ENCODE peak calls at places on chromosomes 16 and 17, in nine cellular contexts. One of them, this sample, is unnamed.
A peak's percentile ranks its signal among the peaks of the same experiment; 100 is the strongest.

GRCh38 chr17:56009795-56010715 is 143.2 kb upstream of the ANKFN1 start:
- DNase-seq in mesothelial cell of epicardium: no peak
- DNase-seq in tibial nerve: no peak
- DNase-seq in activated CD8-positive, alpha-beta T cell treated with anti-CD3 and anti-CD28 coated beads for 36 hours: peak; percentile 25
- DNase-seq in IMR-90: peak; percentile 9
- DNase-seq in progenitor cell of endocrine pancreas: no peak
- DNase-seq in colonic mucosa: no peak
- DNase-seq in neural progenitor cell: peak; percentile 77
- DNase-seq in dorsolateral prefrontal cortex: no peak
- DNase-seq in this sample: no peak

GRCh38 chr16:3188675-3188924 is 596 bp downstream of the OR1F1 start:
- DNase-seq in mesothelial cell of epicardium: no peak
- DNase-seq in tibial nerve: no peak
- DNase-seq in activated CD8-positive, alpha-beta T cell treated with anti-CD3 and anti-CD28 coated beads for 36 hours: no peak
- DNase-seq in IMR-90: no peak
- DNase-seq in progenitor cell of endocrine pancreas: no peak
- DNase-seq in colonic mucosa: no peak
- DNase-seq in neural progenitor cell: no peak
- DNase-seq in dorsolateral prefrontal cortex: no peak
- DNase-seq in this sample: no peak

GRCh38 chr16:14302031-14302398 is 230.9 kb downstream of the MRTFB start:
- DNase-seq in mesothelial cell of epicardium: no peak
- DNase-seq in tibial nerve: no peak
- DNase-seq in activated CD8-positive, alpha-beta T cell treated with anti-CD3 and anti-CD28 coated beads for 36 hours: peak; percentile 42
- DNase-seq in IMR-90: peak; percentile 60
- DNase-seq in progenitor cell of endocrine pancreas: no peak
- DNase-seq in colonic mucosa: peak; percentile 39
- DNase-seq in neural progenitor cell: peak; percentile 82
- DNase-seq in dorsolateral prefrontal cortex: no peak
- DNase-seq in this sample: peak; percentile 89

GRCh38 chr17:7215652-7216139 is 3.9 kb downstream of the DLG4 start:
- DNase-seq in mesothelial cell of epicardium: no peak
- DNase-seq in tibial nerve: no peak
- DNase-seq in activated CD8-positive, alpha-beta T cell treated with anti-CD3 and anti-CD28 coated beads for 36 hours: peak; percentile 24
- DNase-seq in IMR-90: peak; percentile 14
- DNase-seq in progenitor cell of endocrine pancreas: no peak
- DNase-seq in colonic mucosa: no peak
- DNase-seq in neural progenitor cell: peak; percentile 41
- DNase-seq in dorsolateral prefrontal cortex: no peak
- DNase-seq in this sample: no peak

GRCh38 chr17:75684249-75684648 is 17.1 kb downstream of the SAP30BP start:
- DNase-seq in mesothelial cell of epicardium: no peak
- DNase-seq in tibial nerve: no peak
- DNase-seq in activated CD8-positive, alpha-beta T cell treated with anti-CD3 and anti-CD28 coated beads for 36 hours: no peak
- DNase-seq in IMR-90: peak; percentile 42
- DNase-seq in progenitor cell of endocrine pancreas: no peak
- DNase-seq in colonic mucosa: no peak
- DNase-seq in neural progenitor cell: no peak
- DNase-seq in dorsolateral prefrontal cortex: no peak
- DNase-seq in this sample: no peak

GRCh38 chr17:49210158-49211029 is at the start of the genes ABI3 and GNGT2:
- DNase-seq in mesothelial cell of epicardium: no peak
- DNase-seq in tibial nerve: no peak
- DNase-seq in activated CD8-positive, alpha-beta T cell treated with anti-CD3 and anti-CD28 coated beads for 36 hours: peak; percentile 85
- DNase-seq in IMR-90: peak; percentile 55
- DNase-seq in progenitor cell of endocrine pancreas: no peak
- DNase-seq in colonic mucosa: peak; percentile 55
- DNase-seq in neural progenitor cell: no peak
- DNase-seq in dorsolateral prefrontal cortex: no peak
- DNase-seq in this sample: peak; percentile 93

GRCh38 chr16:3035972-3036725 is 595 bp downstream of the BICDL2 start:
- DNase-seq in mesothelial cell of epicardium: no peak
- DNase-seq in tibial nerve: no peak
- DNase-seq in activated CD8-positive, alpha-beta T cell treated with anti-CD3 and anti-CD28 coated beads for 36 hours: no peak
- DNase-seq in IMR-90: no peak
- DNase-seq in progenitor cell of endocrine pancreas: no peak
- DNase-seq in colonic mucosa: peak; percentile 67
- DNase-seq in neural progenitor cell: no peak
- DNase-seq in dorsolateral prefrontal cortex: no peak
- DNase-seq in this sample: no peak

GRCh38 chr17:80827646-80828643 is 163.7 kb upstream of the CHMP6 start:
- DNase-seq in mesothelial cell of epicardium: no peak
- DNase-seq in tibial nerve: no peak
- DNase-seq in activated CD8-positive, alpha-beta T cell treated with anti-CD3 and anti-CD28 coated beads for 36 hours: no peak
- DNase-seq in IMR-90: peak; percentile 50
- DNase-seq in progenitor cell of endocrine pancreas: no peak
- DNase-seq in colonic mucosa: no peak
- DNase-seq in neural progenitor cell: peak; percentile 79
- DNase-seq in dorsolateral prefrontal cortex: no peak
- DNase-seq in this sample: no peak

GRCh38 chr17:12730931-12731521 is 58.3 kb upstream of the ARHGAP44 start:
- DNase-seq in mesothelial cell of epicardium: no peak
- DNase-seq in tibial nerve: peak; percentile 19
- DNase-seq in activated CD8-positive, alpha-beta T cell treated with anti-CD3 and anti-CD28 coated beads for 36 hours: no peak
- DNase-seq in IMR-90: peak; percentile 78
- DNase-seq in progenitor cell of endocrine pancreas: peak; percentile 60
- DNase-seq in colonic mucosa: peak; percentile 92
- DNase-seq in neural progenitor cell: peak; percentile 45
- DNase-seq in dorsolateral prefrontal cortex: no peak
- DNase-seq in this sample: no peak

GRCh38 chr16:22938647-22939046 is 124.7 kb downstream of the HS3ST2 start:
- DNase-seq in mesothelial cell of epicardium: no peak
- DNase-seq in tibial nerve: no peak
- DNase-seq in activated CD8-positive, alpha-beta T cell treated with anti-CD3 and anti-CD28 coated beads for 36 hours: no peak
- DNase-seq in IMR-90: no peak
- DNase-seq in progenitor cell of endocrine pancreas: no peak
- DNase-seq in colonic mucosa: no peak
- DNase-seq in neural progenitor cell: no peak
- DNase-seq in dorsolateral prefrontal cortex: no peak
- DNase-seq in this sample: no peak

GRCh38 chr17:80678621-80679020 is 134.0 kb downstream of the RPTOR start:
- DNase-seq in mesothelial cell of epicardium: no peak
- DNase-seq in tibial nerve: no peak
- DNase-seq in activated CD8-positive, alpha-beta T cell treated with anti-CD3 and anti-CD28 coated beads for 36 hours: peak; percentile 79
- DNase-seq in IMR-90: peak; percentile 91
- DNase-seq in progenitor cell of endocrine pancreas: no peak
- DNase-seq in colonic mucosa: no peak
- DNase-seq in neural progenitor cell: peak; percentile 55
- DNase-seq in dorsolateral prefrontal cortex: peak; percentile 47
- DNase-seq in this sample: no peak

GRCh38 chr16:47492428-47493357 is 31.6 kb downstream of the PHKB start:
- DNase-seq in mesothelial cell of epicardium: no peak
- DNase-seq in tibial nerve: peak; percentile 68
- DNase-seq in activated CD8-positive, alpha-beta T cell treated with anti-CD3 and anti-CD28 coated beads for 36 hours: peak; percentile 28
- DNase-seq in IMR-90: peak; percentile 23
- DNase-seq in progenitor cell of endocrine pancreas: no peak
- DNase-seq in colonic mucosa: peak; percentile 58
- DNase-seq in neural progenitor cell: no peak
- DNase-seq in dorsolateral prefrontal cortex: no peak
- DNase-seq in this sample: peak; percentile 62

GRCh38 chr16:68371706-68372380 is 61.0 kb downstream of the PRMT7 start:
- DNase-seq in mesothelial cell of epicardium: no peak
- DNase-seq in tibial nerve: no peak
- DNase-seq in activated CD8-positive, alpha-beta T cell treated with anti-CD3 and anti-CD28 coated beads for 36 hours: no peak
- DNase-seq in IMR-90: no peak
- DNase-seq in progenitor cell of endocrine pancreas: no peak
- DNase-seq in colonic mucosa: no peak
- DNase-seq in neural progenitor cell: no peak
- DNase-seq in dorsolateral prefrontal cortex: peak; percentile 21
- DNase-seq in this sample: no peak

GRCh38 chr17:4161179-4161559 is 18.2 kb downstream of the CYB5D2 start:
- DNase-seq in mesothelial cell of epicardium: no peak
- DNase-seq in tibial nerve: peak; percentile 46
- DNase-seq in activated CD8-positive, alpha-beta T cell treated with anti-CD3 and anti-CD28 coated beads for 36 hours: no peak
- DNase-seq in IMR-90: peak; percentile 93
- DNase-seq in progenitor cell of endocrine pancreas: no peak
- DNase-seq in colonic mucosa: no peak
- DNase-seq in neural progenitor cell: no peak
- DNase-seq in dorsolateral prefrontal cortex: no peak
- DNase-seq in this sample: no peak

GRCh38 chr16:85550422-85551318 is 62.5 kb upstream of the GSE1 start:
- DNase-seq in mesothelial cell of epicardium: no peak
- DNase-seq in tibial nerve: no peak
- DNase-seq in activated CD8-positive, alpha-beta T cell treated with anti-CD3 and anti-CD28 coated beads for 36 hours: no peak
- DNase-seq in IMR-90: no peak
- DNase-seq in progenitor cell of endocrine pancreas: no peak
- DNase-seq in colonic mucosa: no peak
- DNase-seq in neural progenitor cell: no peak
- DNase-seq in dorsolateral prefrontal cortex: no peak
- DNase-seq in this sample: no peak

GRCh38 chr16:85546585-85547447 is 66.3 kb upstream of the GSE1 start:
- DNase-seq in mesothelial cell of epicardium: no peak
- DNase-seq in tibial nerve: no peak
- DNase-seq in activated CD8-positive, alpha-beta T cell treated with anti-CD3 and anti-CD28 coated beads for 36 hours: no peak
- DNase-seq in IMR-90: no peak
- DNase-seq in progenitor cell of endocrine pancreas: no peak
- DNase-seq in colonic mucosa: no peak
- DNase-seq in neural progenitor cell: no peak
- DNase-seq in dorsolateral prefrontal cortex: no peak
- DNase-seq in this sample: no peak

GRCh38 chr16:85545227-85545818 is 67.8 kb upstream of the GSE1 start:
- DNase-seq in mesothelial cell of epicardium: no peak
- DNase-seq in tibial nerve: no peak
- DNase-seq in activated CD8-positive, alpha-beta T cell treated with anti-CD3 and anti-CD28 coated beads for 36 hours: no peak
- DNase-seq in IMR-90: no peak
- DNase-seq in progenitor cell of endocrine pancreas: no peak
- DNase-seq in colonic mucosa: no peak
- DNase-seq in neural progenitor cell: no peak
- DNase-seq in dorsolateral prefrontal cortex: no peak
- DNase-seq in this sample: no peak

GRCh38 chr16:85549766-85550421 is 63.2 kb upstream of the GSE1 start:
- DNase-seq in mesothelial cell of epicardium: no peak
- DNase-seq in tibial nerve: no peak
- DNase-seq in activated CD8-positive, alpha-beta T cell treated with anti-CD3 and anti-CD28 coated beads for 36 hours: no peak
- DNase-seq in IMR-90: no peak
- DNase-seq in progenitor cell of endocrine pancreas: no peak
- DNase-seq in colonic mucosa: no peak
- DNase-seq in neural progenitor cell: no peak
- DNase-seq in dorsolateral prefrontal cortex: no peak
- DNase-seq in this sample: no peak

GRCh38 chr16:85548375-85548774 is 64.7 kb upstream of the GSE1 start:
- DNase-seq in mesothelial cell of epicardium: no peak
- DNase-seq in tibial nerve: no peak
- DNase-seq in activated CD8-positive, alpha-beta T cell treated with anti-CD3 and anti-CD28 coated beads for 36 hours: no peak
- DNase-seq in IMR-90: no peak
- DNase-seq in progenitor cell of endocrine pancreas: no peak
- DNase-seq in colonic mucosa: no peak
- DNase-seq in neural progenitor cell: no peak
- DNase-seq in dorsolateral prefrontal cortex: no peak
- DNase-seq in this sample: no peak
- TF ChIP-seq CTCF in mesothelial cell of epicardium: no peak
- TF ChIP-seq CTCF in tibial nerve: no peak
- TF ChIP-seq CTCF in activated CD8-positive, alpha-beta T cell treated with anti-CD3 and anti-CD28 coated beads for 36 hours: no peak
- TF ChIP-seq CTCF in IMR-90: no peak
- TF ChIP-seq CTCF in progenitor cell of endocrine pancreas: no peak
- TF ChIP-seq CTCF in colonic mucosa: no peak
- TF ChIP-seq CTCF in neural progenitor cell: no peak
- TF ChIP-seq CTCF in dorsolateral prefrontal cortex: no peak
- TF ChIP-seq CTCF in this sample: no peak

GRCh38 chr16:12455287-12455798 is 348.3 kb downstream of the CPPED1 start:
- DNase-seq in mesothelial cell of epicardium: peak; percentile 72
- DNase-seq in tibial nerve: no peak
- DNase-seq in activated CD8-positive, alpha-beta T cell treated with anti-CD3 and anti-CD28 coated beads for 36 hours: peak; percentile 51
- DNase-seq in IMR-90: peak; percentile 55
- DNase-seq in progenitor cell of endocrine pancreas: peak; percentile 56
- DNase-seq in colonic mucosa: peak; percentile 45
- DNase-seq in neural progenitor cell: peak; percentile 85
- DNase-seq in dorsolateral prefrontal cortex: peak; percentile 68
- DNase-seq in this sample: peak; percentile 53
- TF ChIP-seq CTCF in mesothelial cell of epicardium: peak; percentile 80
- TF ChIP-seq CTCF in tibial nerve: peak; percentile 77
- TF ChIP-seq CTCF in activated CD8-positive, alpha-beta T cell treated with anti-CD3 and anti-CD28 coated beads for 36 hours: peak; percentile 85
- TF ChIP-seq CTCF in IMR-90: peak; percentile 89
- TF ChIP-seq CTCF in progenitor cell of endocrine pancreas: peak; percentile 98
- TF ChIP-seq CTCF in colonic mucosa: peak; percentile 93
- TF ChIP-seq CTCF in neural progenitor cell: peak; percentile 88
- TF ChIP-seq CTCF in dorsolateral prefrontal cortex: peak; percentile 86
- TF ChIP-seq CTCF in this sample: peak; percentile 87

GRCh38 chr17:77959926-77960521 is 1.5 kb downstream of the TNRC6C start:
- DNase-seq in mesothelial cell of epicardium: no peak
- DNase-seq in tibial nerve: no peak
- DNase-seq in activated CD8-positive, alpha-beta T cell treated with anti-CD3 and anti-CD28 coated beads for 36 hours: peak; percentile 67
- DNase-seq in IMR-90: peak; percentile 60
- DNase-seq in progenitor cell of endocrine pancreas: no peak
- DNase-seq in colonic mucosa: no peak
- DNase-seq in neural progenitor cell: peak; percentile 53
- DNase-seq in dorsolateral prefrontal cortex: no peak
- DNase-seq in this sample: no peak

GRCh38 chr17:77957215-77957868 is 1.2 kb upstream of the TNRC6C start:
- DNase-seq in mesothelial cell of epicardium: no peak
- DNase-seq in tibial nerve: no peak
- DNase-seq in activated CD8-positive, alpha-beta T cell treated with anti-CD3 and anti-CD28 coated beads for 36 hours: peak; percentile 16
- DNase-seq in IMR-90: peak; percentile 29
- DNase-seq in progenitor cell of endocrine pancreas: no peak
- DNase-seq in colonic mucosa: no peak
- DNase-seq in neural progenitor cell: peak; percentile 33
- DNase-seq in dorsolateral prefrontal cortex: no peak
- DNase-seq in this sample: peak; percentile 22

GRCh38 chr17:77958716-77959215 is 263 bp downstream of the TNRC6C start:
- DNase-seq in mesothelial cell of epicardium: no peak
- DNase-seq in tibial nerve: no peak
- DNase-seq in activated CD8-positive, alpha-beta T cell treated with anti-CD3 and anti-CD28 coated beads for 36 hours: peak; percentile 17
- DNase-seq in IMR-90: no peak
- DNase-seq in progenitor cell of endocrine pancreas: peak; percentile 21
- DNase-seq in colonic mucosa: no peak
- DNase-seq in neural progenitor cell: no peak
- DNase-seq in dorsolateral prefrontal cortex: no peak
- DNase-seq in this sample: no peak

GRCh38 chr17:77959216-77959925 is 868 bp downstream of the TNRC6C start:
- DNase-seq in mesothelial cell of epicardium: peak; percentile 48
- DNase-seq in tibial nerve: no peak
- DNase-seq in activated CD8-positive, alpha-beta T cell treated with anti-CD3 and anti-CD28 coated beads for 36 hours: peak; percentile 55
- DNase-seq in IMR-90: peak; percentile 19
- DNase-seq in progenitor cell of endocrine pancreas: no peak
- DNase-seq in colonic mucosa: no peak
- DNase-seq in neural progenitor cell: peak; percentile 63
- DNase-seq in dorsolateral prefrontal cortex: no peak
- DNase-seq in this sample: peak; percentile 38

GRCh38 chr17:77957869-77958715 is at the start of gene TNRC6C:
- DNase-seq in mesothelial cell of epicardium: peak; percentile 100
- DNase-seq in tibial nerve: peak; percentile 100
- DNase-seq in activated CD8-positive, alpha-beta T cell treated with anti-CD3 and anti-CD28 coated beads for 36 hours: peak; percentile 100
- DNase-seq in IMR-90: peak; percentile 99
- DNase-seq in progenitor cell of endocrine pancreas: peak; percentile 99
- DNase-seq in colonic mucosa: peak; percentile 99
- DNase-seq in neural progenitor cell: peak; percentile 100
- DNase-seq in dorsolateral prefrontal cortex: peak; percentile 100
- DNase-seq in this sample: peak; percentile 97
- TF ChIP-seq CTCF in mesothelial cell of epicardium: no peak
- TF ChIP-seq CTCF in tibial nerve: peak; percentile 69
- TF ChIP-seq CTCF in activated CD8-positive, alpha-beta T cell treated with anti-CD3 and anti-CD28 coated beads for 36 hours: no peak
- TF ChIP-seq CTCF in IMR-90: peak; percentile 17
- TF ChIP-seq CTCF in progenitor cell of endocrine pancreas: no peak
- TF ChIP-seq CTCF in colonic mucosa: no peak
- TF ChIP-seq CTCF in neural progenitor cell: peak; percentile 46
- TF ChIP-seq CTCF in dorsolateral prefrontal cortex: peak; percentile 30
- TF ChIP-seq CTCF in this sample: no peak

DNA sequence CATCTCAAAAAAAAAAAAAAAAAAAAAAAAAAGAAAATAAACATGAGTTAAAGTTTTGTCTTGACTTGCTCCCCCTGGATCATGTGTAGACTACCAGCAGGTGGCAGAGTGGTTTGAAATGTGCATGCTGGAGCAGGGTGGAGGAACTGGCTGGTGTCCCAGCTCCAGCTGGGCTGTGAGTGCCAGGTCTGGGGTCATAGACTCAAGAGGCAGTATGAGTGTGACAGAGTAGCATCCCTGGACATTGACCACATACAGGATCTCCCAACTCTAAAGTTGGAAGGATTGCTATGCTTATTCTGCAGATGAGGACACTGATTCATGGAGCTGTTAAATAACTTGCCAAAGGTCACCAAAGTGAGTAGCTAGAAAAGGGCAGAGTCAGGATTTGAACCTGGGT is 198.0 kb upstream of the MPHOSPH6 start:
- DNase-seq in mesothelial cell of epicardium: no peak
- DNase-seq in tibial nerve: no peak
- DNase-seq in activated CD8-positive, alpha-beta T cell treated with anti-CD3 and anti-CD28 coated beads for 36 hours: peak; percentile 8
- DNase-seq in IMR-90: peak; percentile 32
- DNase-seq in progenitor cell of endocrine pancreas: no peak
- DNase-seq in colonic mucosa: peak; percentile 27
- DNase-seq in neural progenitor cell: peak; percentile 52
- DNase-seq in dorsolateral prefrontal cortex: peak; percentile 46
- DNase-seq in this sample: no peak
- TF ChIP-seq CTCF in mesothelial cell of epicardium: no peak
- TF ChIP-seq CTCF in tibial nerve: no peak
- TF ChIP-seq CTCF in activated CD8-positive, alpha-beta T cell treated with anti-CD3 and anti-CD28 coated beads for 36 hours: no peak
- TF ChIP-seq CTCF in IMR-90: peak; percentile 25
- TF ChIP-seq CTCF in progenitor cell of endocrine pancreas: peak; percentile 45
- TF ChIP-seq CTCF in colonic mucosa: no peak
- TF ChIP-seq CTCF in neural progenitor cell: peak; percentile 44
- TF ChIP-seq CTCF in dorsolateral prefrontal cortex: peak; percentile 57
- TF ChIP-seq CTCF in this sample: peak; percentile 17

This sample was measured in GM10248.